ENCODE peak calls at places on chromosomes 5 and 9, in six cellular contexts. R is adrenal gland, B is heart left ventricle, U is cardiac fibroblast, A is mammary epithelial cell, C is left ventricle myocardium inferior. K is an unnamed sample.
A peak's percentile ranks its signal among the peaks of the same experiment; 100 is the strongest.

GRCh38 chr9:94096819-94097577 is 12.7 kb downstream of the PTPDC1 start:
- DNase-seq in R (no peak), B (no peak), U (peak; percentile 45), A (peak; percentile 86), C (no peak), K (no peak)

GRCh38 chr9:124040186-124040920 is 28.8 kb downstream of the LHX2 start:
- DNase-seq in R (no peak), B (no peak), U (peak; percentile 73), A (no peak), C (no peak), K (no peak)

GRCh38 chr5:93305984-93306383 is 275.0 kb downstream of the NR2F1-AS1 start:
- DNase-seq in R (no peak), B (no peak), U (peak; percentile 25), A (peak; percentile 37), C (no peak), K (no peak)

GRCh38 chr5:54738118-54738972 is 220.8 kb downstream of the SNX18 start:
- DNase-seq in R (peak; percentile 80), B (peak; percentile 90), U (peak; percentile 68), A (no peak), C (peak; percentile 77), K (peak; percentile 57)

GRCh38 chr9:91849694-91850093 is 100.3 kb downstream of the ROR2 start:
- DNase-seq in R (no peak), B (no peak), U (no peak), A (no peak), C (no peak), K (no peak)

GRCh38 chr5:55986931-55987330 is 7.8 kb downstream of the IL6ST start:
- DNase-seq in R (no peak), B (no peak), U (no peak), A (no peak), C (no peak), K (no peak)

GRCh38 chr5:5209510-5210286 is 69.6 kb downstream of the ADAMTS16 start:
- DNase-seq in R (no peak), B (no peak), U (no peak), A (no peak), C (no peak), K (no peak)

GRCh38 chr9:75001719-75002421 is 26.2 kb downstream of the CARNMT1 start:
- DNase-seq in R (no peak), B (no peak), U (peak; percentile 95), A (peak; percentile 58), C (no peak), K (peak; percentile 48)

GRCh38 chr9:78238061-78239038 is 2.5 kb downstream of the CEP78 start:
- DNase-seq in R (no peak), B (no peak), U (no peak), A (no peak), C (no peak), K (no peak)

GRCh38 chr9:33858346-33858869 is 41.4 kb downstream of the UBE2R2 start:
- DNase-seq in R (no peak), B (no peak), U (peak; percentile 33), A (peak; percentile 33), C (no peak), K (no peak)

GRCh38 chr9:33861917-33862453 is 45.0 kb downstream of the UBE2R2 start:
- DNase-seq in R (no peak), B (no peak), U (no peak), A (no peak), C (no peak), K (peak; percentile 61)

GRCh38 chr9:33856247-33856646 is 39.3 kb downstream of the UBE2R2 start:
- DNase-seq in R (no peak), B (no peak), U (no peak), A (no peak), C (no peak), K (no peak)

GRCh38 chr9:33860200-33860871 is 43.4 kb downstream of the UBE2R2 start:
- DNase-seq in R (no peak), B (no peak), U (no peak), A (no peak), C (no peak), K (no peak)
- TF ChIP-seq CTCF in R (peak; percentile 20), B (no peak), U (peak; percentile 15), A (peak; percentile 8), C (peak; percentile 10), K (no peak)

GRCh38 chr5:122602700-122603099 is 172.2 kb upstream of the SNX2 start:
- DNase-seq in R (no peak), B (no peak), U (no peak), A (no peak), C (no peak), K (no peak)
- H3K4me3 ChIP-seq in R (no peak overlapping the region), B (no peak overlapping the region), U (no peak overlapping the region), A (no peak overlapping the region), C (no peak overlapping the region), K (no peak overlapping the region)

DNA sequence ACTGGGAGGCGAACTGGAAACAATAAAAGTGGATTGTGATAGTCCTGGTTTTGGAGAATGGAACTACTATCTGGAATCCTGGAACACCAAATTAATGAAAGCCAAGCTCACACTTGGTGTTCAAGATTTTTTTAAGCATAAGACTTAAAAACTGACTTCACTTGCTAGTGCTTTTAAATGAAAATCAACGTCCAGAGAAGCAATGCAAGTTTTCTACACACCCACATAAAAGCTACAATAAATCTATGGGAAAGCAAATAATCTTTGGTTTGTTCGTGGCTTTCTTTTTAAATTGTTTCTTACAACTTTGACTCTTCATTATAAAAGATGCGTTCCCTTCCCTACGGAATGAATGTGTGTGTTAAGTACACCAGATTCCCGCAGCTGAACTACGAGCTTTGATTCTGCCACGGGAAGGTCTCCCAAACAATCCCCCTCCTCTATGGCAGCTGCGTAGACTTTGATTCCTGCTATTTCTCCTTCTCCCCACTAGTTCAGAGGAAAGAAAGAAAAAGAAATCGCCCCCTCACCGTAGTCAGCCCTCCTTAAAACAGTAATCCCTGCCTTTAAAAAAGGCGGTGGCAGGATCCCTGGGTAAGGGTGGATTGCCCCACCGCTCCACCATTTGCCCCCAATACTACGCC is 1057.2 kb upstream of the DMAC1 start:
- DNase-seq in R (no peak), B (no peak), U (no peak), A (no peak), C (no peak), K (no peak)
- TF ChIP-seq CTCF in R (no peak), B (peak; percentile 2), U (no peak), A (no peak), C (no peak), K (no peak)

GRCh38 chr9:81687521-81688261 is 1.7 kb downstream of the TLE1 start:
- DNase-seq in R (peak; percentile 68), B (peak; percentile 67), U (peak; percentile 44), A (peak; percentile 35), C (peak; percentile 33), K (peak; percentile 65)
- H3K4me3 ChIP-seq in R (peak overlapping the region; percentile 56), B (peak overlapping the region; percentile 68), U (peak overlapping the region; percentile 80), A (peak overlapping the region; percentile 93), C (peak overlapping the region; percentile 85), K (peak overlapping the region; percentile 82)

DNA sequence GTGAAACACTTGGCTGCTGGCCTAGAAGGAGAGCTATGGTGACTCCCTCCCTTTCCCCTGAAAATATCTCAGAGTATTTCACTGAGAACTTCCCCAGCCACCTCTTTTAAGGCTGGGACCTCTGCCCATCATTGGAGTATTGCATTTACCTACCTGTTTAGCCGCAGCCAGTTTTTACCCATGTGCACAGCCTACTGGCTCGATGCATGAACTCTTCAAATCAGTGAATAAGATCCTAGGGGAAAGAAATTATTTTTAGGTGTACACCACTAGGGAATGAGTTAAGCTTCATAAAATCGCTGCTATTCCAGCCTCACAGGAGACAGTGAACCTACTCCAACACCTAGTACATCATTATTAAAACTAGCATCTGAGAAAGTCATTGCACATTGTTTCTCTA is 16.8 kb upstream of the FAM174A start:
- DNase-seq in R (no peak), B (no peak), U (no peak), A (no peak), C (no peak), K (no peak)
- TF ChIP-seq CTCF in R (no peak), B (no peak), U (no peak), A (peak; percentile 41), C (no peak), K (no peak)

K was measured in colonic mucosa.